ENCODE peak calls at places on chromosomes 2 and 18, in six cellular contexts. L is mesothelial cell of epicardium, G is transverse colon, J is GM19239, F is WTC11, C is omental fat pad. U is an unnamed sample.

GRCh38 chr2:53787255-53787910 is 539 bp downstream of the ERLEC1 start:
- DNase-seq in L (no peak), G (no peak), C (peak), J (no peak), F (no peak), U (no peak)

GRCh38 chr2:40165503-40165867 is 286.4 kb downstream of the SLC8A1 start:
- DNase-seq in L (no peak), F (no peak), G (no peak), C (no peak), J (no peak), U (no peak)

GRCh38 chr2:62596061-62596658 is 90.2 kb upstream of the TMEM17 start:
- DNase-seq in G (no peak), F (no peak), J (no peak), L (no peak), C (peak), U (no peak)

GRCh38 chr18:66193394-66193793 is 410.5 kb downstream of the CDH19 start:
- DNase-seq in C (no peak), F (no peak), J (no peak), G (no peak), L (no peak), U (no peak)

GRCh38 chr2:43021791-43022500 is 204.5 kb downstream of the ZFP36L2 start:
- DNase-seq in L (no peak), F (peak), C (no peak), J (no peak), G (peak), U (peak)

GRCh38 chr18:70422061-70422965 is 133.5 kb downstream of the SOCS6 start:
- DNase-seq in C (peak), J (no peak), F (no peak), L (no peak), G (peak), U (peak)

GRCh38 chr2:102238778-102239177 is 52.0 kb downstream of the IL1RL2 start:
- DNase-seq in C (no peak), J (no peak), L (no peak), F (no peak), G (no peak), U (no peak)

GRCh38 chr2:88738271-88738670 is 46.8 kb downstream of the RPIA start:
- DNase-seq in G (no peak), C (no peak), L (no peak), F (no peak), J (no peak), U (no peak)

GRCh38 chr18:4870177-4870773 is 326.8 kb downstream of the AKAIN1 start:
- DNase-seq in F (no peak), G (no peak), J (no peak), C (no peak), L (no peak), U (no peak)

GRCh38 chr2:38377501-38378258 is 607 bp upstream of the ATL2 start:
- DNase-seq in G (no peak), J (no peak), C (no peak), F (no peak), L (no peak), U (no peak)

GRCh38 chr2:110813896-110814295 is 81.5 kb downstream of the ACOXL start:
- DNase-seq in G (no peak), C (no peak), L (no peak), J (no peak), F (no peak), U (no peak)

GRCh38 chr2:172380436-172381274 is 46.7 kb upstream of the ITGA6 start:
- DNase-seq in G (no peak), F (peak), C (no peak), L (no peak), J (no peak), U (no peak)

GRCh38 chr18:6951336-6952090 is 166.1 kb downstream of the LAMA1 start:
- DNase-seq in F (no peak), G (no peak), C (no peak), J (no peak), L (no peak), U (no peak)

GRCh38 chr2:233857511-233858118 is 3.3 kb upstream of the HJURP start:
- DNase-seq in F (peak), G (peak), J (no peak), L (no peak), C (no peak), U (peak)

GRCh38 chr2:10407841-10408648 is 40.1 kb downstream of the ODC1 start:
- DNase-seq in C (peak), L (no peak), F (no peak), G (peak), J (peak), U (peak)

GRCh38 chr2:240394549-240394948 is 40.9 kb upstream of the GPC1 start:
- DNase-seq in F (peak), J (no peak), C (no peak), L (no peak), G (peak), U (no peak)

GRCh38 chr18:13613591-13614317 is 112.6 kb downstream of the FAM210A start:
- DNase-seq in G (no peak), C (no peak), J (no peak), F (no peak), L (no peak), U (no peak)

GRCh38 chr2:157261199-157261782 is 3.8 kb downstream of the GALNT5 start:
- DNase-seq in F (no peak), L (no peak), C (no peak), G (peak), J (no peak), U (peak)

GRCh38 chr18:12044591-12044990 is 49.1 kb upstream of the ANKRD62 start:
- DNase-seq in C (no peak), L (no peak), F (no peak), G (no peak), J (no peak), U (no peak)

GRCh38 chr2:174328309-174329156 is 6.2 kb upstream of the SP9 start:
- DNase-seq in F (peak), J (no peak), C (no peak), L (no peak), G (no peak), U (no peak)

GRCh38 chr2:152344561-152345195 is 9.7 kb downstream of the FMNL2 start:
- DNase-seq in F (no peak), L (no peak), C (no peak), J (no peak), G (no peak), U (no peak)

GRCh38 chr2:69567909-69568300 is 75.6 kb downstream of the AAK1 start:
- DNase-seq in C (no peak), L (no peak), G (no peak), J (no peak), F (no peak), U (no peak)

GRCh38 chr2:146642066-146642465 is 1202.8 kb upstream of the ACVR2A start:
- DNase-seq in L (no peak), C (no peak), J (no peak), F (peak), G (no peak), U (no peak)

GRCh38 chr2:231887756-231888155 is 38.4 kb downstream of the NPPC start:
- DNase-seq in G (no peak), L (no peak), C (no peak), F (no peak), J (no peak), U (no peak)

GRCh38 chr2:49616800-49617199 is 462.5 kb upstream of the FSHR start:
- DNase-seq in L (no peak), C (no peak), J (no peak), F (no peak), G (no peak), U (no peak)

GRCh38 chr18:48875942-48876511 is 74.7 kb downstream of the SMAD7 start:
- DNase-seq in G (no peak), J (no peak), L (no peak), C (no peak), F (peak), U (no peak)

GRCh38 chr18:27136208-27136535 is 48.9 kb downstream of the CHST9 start:
- DNase-seq in F (peak), J (no peak), C (no peak), G (no peak), L (no peak), U (no peak)

U was measured in stomach.